ENCODE peak calls at places on chromosomes 16 and 17, in eight cellular contexts. One of them, this sample, is unnamed.

GRCh38 chr16:47779201-47780016 is 318.3 kb downstream of the PHKB start:
- DNase-seq in retina: no peak
- DNase-seq in left ventricle myocardium inferior: no peak
- DNase-seq in T-helper 17 cell: no peak
- DNase-seq in globus pallidus: no peak
- DNase-seq in spleen: peak; percentile 73
- DNase-seq in sciatic nerve: no peak
- DNase-seq in T-helper 2 cell treated with Interferon-gamma antibody and Interleukin-4, amounts not matched to agents 5 μg/mL and 100 μg/mL, for 36 hours: peak; percentile 19
- DNase-seq in this sample: no peak

GRCh38 chr16:88415381-88416323 is 32.9 kb downstream of the ZNF469 start:
- DNase-seq in globus pallidus: no peak
- DNase-seq in T-helper 2 cell treated with Interferon-gamma antibody and Interleukin-4, amounts not matched to agents 5 μg/mL and 100 μg/mL, for 36 hours: no peak
- DNase-seq in sciatic nerve: no peak
- DNase-seq in retina: no peak
- DNase-seq in T-helper 17 cell: no peak
- DNase-seq in spleen: no peak
- DNase-seq in left ventricle myocardium inferior: no peak
- DNase-seq in this sample: no peak

GRCh38 chr16:88487124-88487432 is 34.0 kb downstream of the ZFPM1 start:
- DNase-seq in retina: no peak
- DNase-seq in T-helper 2 cell treated with Interferon-gamma antibody and Interleukin-4, amounts not matched to agents 5 μg/mL and 100 μg/mL, for 36 hours: no peak
- DNase-seq in T-helper 17 cell: no peak
- DNase-seq in globus pallidus: no peak
- DNase-seq in sciatic nerve: no peak
- DNase-seq in spleen: no peak
- DNase-seq in left ventricle myocardium inferior: no peak
- DNase-seq in this sample: no peak

GRCh38 chr17:12342609-12343248 is 322.1 kb downstream of the MAP2K4 start:
- DNase-seq in retina: no peak
- DNase-seq in globus pallidus: no peak
- DNase-seq in sciatic nerve: no peak
- DNase-seq in T-helper 17 cell: no peak
- DNase-seq in left ventricle myocardium inferior: no peak
- DNase-seq in T-helper 2 cell treated with Interferon-gamma antibody and Interleukin-4, amounts not matched to agents 5 μg/mL and 100 μg/mL, for 36 hours: no peak
- DNase-seq in spleen: no peak
- DNase-seq in this sample: no peak

GRCh38 chr16:57143125-57143965 is 42.5 kb downstream of the PSME3IP1 start:
- DNase-seq in retina: no peak
- DNase-seq in spleen: no peak
- DNase-seq in left ventricle myocardium inferior: no peak
- DNase-seq in T-helper 2 cell treated with Interferon-gamma antibody and Interleukin-4, amounts not matched to agents 5 μg/mL and 100 μg/mL, for 36 hours: no peak
- DNase-seq in T-helper 17 cell: no peak
- DNase-seq in globus pallidus: peak; percentile 98
- DNase-seq in sciatic nerve: peak; percentile 70
- DNase-seq in this sample: no peak

GRCh38 chr16:22239131-22239805 is 33.2 kb downstream of the EEF2K start:
- DNase-seq in T-helper 2 cell treated with Interferon-gamma antibody and Interleukin-4, amounts not matched to agents 5 μg/mL and 100 μg/mL, for 36 hours: no peak
- DNase-seq in sciatic nerve: no peak
- DNase-seq in left ventricle myocardium inferior: no peak
- DNase-seq in globus pallidus: no peak
- DNase-seq in retina: no peak
- DNase-seq in spleen: no peak
- DNase-seq in T-helper 17 cell: no peak
- DNase-seq in this sample: no peak

GRCh38 chr17:57357392-57357784 is 101.1 kb downstream of the MSI2 start:
- DNase-seq in sciatic nerve: no peak
- DNase-seq in retina: no peak
- DNase-seq in T-helper 17 cell: no peak
- DNase-seq in spleen: no peak
- DNase-seq in globus pallidus: peak; percentile 74
- DNase-seq in T-helper 2 cell treated with Interferon-gamma antibody and Interleukin-4, amounts not matched to agents 5 μg/mL and 100 μg/mL, for 36 hours: no peak
- DNase-seq in left ventricle myocardium inferior: peak; percentile 73
- DNase-seq in this sample: peak; percentile 78

GRCh38 chr17:80485846-80486245 is 9.4 kb upstream of the NPTX1 start:
- DNase-seq in retina: peak; percentile 52
- DNase-seq in T-helper 17 cell: no peak
- DNase-seq in sciatic nerve: no peak
- DNase-seq in T-helper 2 cell treated with Interferon-gamma antibody and Interleukin-4, amounts not matched to agents 5 μg/mL and 100 μg/mL, for 36 hours: no peak
- DNase-seq in globus pallidus: no peak
- DNase-seq in left ventricle myocardium inferior: no peak
- DNase-seq in spleen: no peak
- DNase-seq in this sample: peak; percentile 31

GRCh38 chr16:20268409-20268808 is 58.9 kb downstream of the GP2 start:
- DNase-seq in T-helper 17 cell: no peak
- DNase-seq in spleen: no peak
- DNase-seq in sciatic nerve: no peak
- DNase-seq in left ventricle myocardium inferior: no peak
- DNase-seq in T-helper 2 cell treated with Interferon-gamma antibody and Interleukin-4, amounts not matched to agents 5 μg/mL and 100 μg/mL, for 36 hours: no peak
- DNase-seq in globus pallidus: no peak
- DNase-seq in retina: no peak
- DNase-seq in this sample: no peak